ENCODE peak calls at places on chromosomes 6 and 20, in ten cellular contexts. One of them, this sample, is unnamed.

GRCh38 chr6:163531122-163531521 is 116.6 kb downstream of the QKI start:
- DNase-seq in left ventricle myocardium superior: no peak
- DNase-seq in CD4-positive, alpha-beta memory T cell: no peak
- DNase-seq in IMR-90: no peak
- DNase-seq in CD4-positive, alpha-beta T cell: no peak
- DNase-seq in MCF 10A: no peak
- DNase-seq in foreskin melanocyte: no peak
- DNase-seq in upper lobe of right lung: no peak
- DNase-seq in hepatocyte: no peak
- DNase-seq in heart right ventricle: no peak
- DNase-seq in this sample: no peak

GRCh38 chr20:15702161-15702560 is 871.1 kb downstream of the KIF16B start:
- DNase-seq in CD4-positive, alpha-beta memory T cell: no peak
- DNase-seq in IMR-90: peak; percentile 56
- DNase-seq in left ventricle myocardium superior: no peak
- DNase-seq in CD4-positive, alpha-beta T cell: no peak
- DNase-seq in heart right ventricle: no peak
- DNase-seq in MCF 10A: no peak
- DNase-seq in hepatocyte: no peak
- DNase-seq in foreskin melanocyte: no peak
- DNase-seq in upper lobe of right lung: no peak
- DNase-seq in this sample: no peak

GRCh38 chr20:54044156-54044555 is 26.2 kb downstream of the BCAS1 start:
- DNase-seq in foreskin melanocyte: peak; percentile 70
- DNase-seq in hepatocyte: peak; percentile 28
- DNase-seq in CD4-positive, alpha-beta memory T cell: no peak
- DNase-seq in heart right ventricle: no peak
- DNase-seq in upper lobe of right lung: no peak
- DNase-seq in IMR-90: peak; percentile 51
- DNase-seq in left ventricle myocardium superior: no peak
- DNase-seq in CD4-positive, alpha-beta T cell: no peak
- DNase-seq in MCF 10A: peak; percentile 49
- DNase-seq in this sample: no peak

GRCh38 chr20:43691928-43692524 is 25.1 kb downstream of the MYBL2 start:
- DNase-seq in MCF 10A: peak; percentile 65
- DNase-seq in IMR-90: peak; percentile 18
- DNase-seq in CD4-positive, alpha-beta memory T cell: peak; percentile 12
- DNase-seq in heart right ventricle: no peak
- DNase-seq in left ventricle myocardium superior: no peak
- DNase-seq in CD4-positive, alpha-beta T cell: peak; percentile 27
- DNase-seq in foreskin melanocyte: peak; percentile 12
- DNase-seq in upper lobe of right lung: no peak
- DNase-seq in hepatocyte: peak; percentile 71
- DNase-seq in this sample: peak; percentile 81

GRCh38 chr20:4056880-4057279 is 41.5 kb upstream of the RNF24 start:
- DNase-seq in foreskin melanocyte: no peak
- DNase-seq in MCF 10A: no peak
- DNase-seq in left ventricle myocardium superior: no peak
- DNase-seq in hepatocyte: no peak
- DNase-seq in heart right ventricle: no peak
- DNase-seq in upper lobe of right lung: no peak
- DNase-seq in CD4-positive, alpha-beta T cell: no peak
- DNase-seq in IMR-90: no peak
- DNase-seq in CD4-positive, alpha-beta memory T cell: no peak
- DNase-seq in this sample: no peak

GRCh38 chr20:24468401-24469115 is 871 bp upstream of the SYNDIG1 start:
- DNase-seq in MCF 10A: no peak
- DNase-seq in IMR-90: no peak
- DNase-seq in left ventricle myocardium superior: no peak
- DNase-seq in upper lobe of right lung: no peak
- DNase-seq in CD4-positive, alpha-beta T cell: no peak
- DNase-seq in heart right ventricle: no peak
- DNase-seq in CD4-positive, alpha-beta memory T cell: no peak
- DNase-seq in hepatocyte: no peak
- DNase-seq in foreskin melanocyte: no peak
- DNase-seq in this sample: no peak

GRCh38 chr6:136969433-136969832 is 47.3 kb downstream of the SLC35D3 start:
- DNase-seq in MCF 10A: peak; percentile 77
- DNase-seq in CD4-positive, alpha-beta memory T cell: no peak
- DNase-seq in upper lobe of right lung: no peak
- DNase-seq in hepatocyte: peak; percentile 53
- DNase-seq in heart right ventricle: no peak
- DNase-seq in foreskin melanocyte: no peak
- DNase-seq in CD4-positive, alpha-beta T cell: no peak
- DNase-seq in left ventricle myocardium superior: peak; percentile 46
- DNase-seq in IMR-90: no peak
- DNase-seq in this sample: no peak

GRCh38 chr6:45946352-45946751 is 69.3 kb downstream of the CLIC5 start:
- DNase-seq in IMR-90: peak; percentile 72
- DNase-seq in upper lobe of right lung: no peak
- DNase-seq in hepatocyte: peak; percentile 74
- DNase-seq in foreskin melanocyte: no peak
- DNase-seq in MCF 10A: no peak
- DNase-seq in heart right ventricle: no peak
- DNase-seq in CD4-positive, alpha-beta T cell: no peak
- DNase-seq in left ventricle myocardium superior: peak; percentile 44
- DNase-seq in CD4-positive, alpha-beta memory T cell: no peak
- DNase-seq in this sample: peak; percentile 43

GRCh38 chr6:40406175-40406574 is 181.0 kb downstream of the LRFN2 start:
- DNase-seq in foreskin melanocyte: no peak
- DNase-seq in CD4-positive, alpha-beta T cell: no peak
- DNase-seq in hepatocyte: no peak
- DNase-seq in upper lobe of right lung: no peak
- DNase-seq in MCF 10A: no peak
- DNase-seq in heart right ventricle: no peak
- DNase-seq in IMR-90: no peak
- DNase-seq in CD4-positive, alpha-beta memory T cell: no peak
- DNase-seq in left ventricle myocardium superior: no peak
- DNase-seq in this sample: no peak

GRCh38 chr6:80143312-80143960 is 37.0 kb downstream of the BCKDHB start:
- DNase-seq in CD4-positive, alpha-beta memory T cell: no peak
- DNase-seq in upper lobe of right lung: no peak
- DNase-seq in MCF 10A: peak; percentile 98
- DNase-seq in left ventricle myocardium superior: peak; percentile 35
- DNase-seq in heart right ventricle: peak; percentile 17
- DNase-seq in IMR-90: peak; percentile 85
- DNase-seq in foreskin melanocyte: peak; percentile 87
- DNase-seq in hepatocyte: peak; percentile 46
- DNase-seq in CD4-positive, alpha-beta T cell: no peak
- DNase-seq in this sample: no peak

GRCh38 chr20:37395921-37396519 is 50.1 kb downstream of the SRC start:
- DNase-seq in hepatocyte: peak; percentile 64
- DNase-seq in left ventricle myocardium superior: peak; percentile 67
- DNase-seq in MCF 10A: no peak
- DNase-seq in foreskin melanocyte: no peak
- DNase-seq in CD4-positive, alpha-beta memory T cell: no peak
- DNase-seq in upper lobe of right lung: no peak
- DNase-seq in CD4-positive, alpha-beta T cell: no peak
- DNase-seq in heart right ventricle: peak; percentile 44
- DNase-seq in IMR-90: no peak
- DNase-seq in this sample: peak; percentile 93

GRCh38 chr6:74284266-74284665 is 588.3 kb downstream of the CD109 start:
- DNase-seq in upper lobe of right lung: no peak
- DNase-seq in left ventricle myocardium superior: no peak
- DNase-seq in IMR-90: peak; percentile 68
- DNase-seq in foreskin melanocyte: no peak
- DNase-seq in CD4-positive, alpha-beta memory T cell: no peak
- DNase-seq in CD4-positive, alpha-beta T cell: no peak
- DNase-seq in hepatocyte: no peak
- DNase-seq in MCF 10A: no peak
- DNase-seq in heart right ventricle: no peak
- DNase-seq in this sample: no peak

GRCh38 chr20:3080939-3081388 is 3.6 kb downstream of the AVP start:
- DNase-seq in CD4-positive, alpha-beta T cell: no peak
- DNase-seq in upper lobe of right lung: no peak
- DNase-seq in hepatocyte: no peak
- DNase-seq in left ventricle myocardium superior: peak; percentile 86
- DNase-seq in MCF 10A: peak; percentile 33
- DNase-seq in CD4-positive, alpha-beta memory T cell: no peak
- DNase-seq in foreskin melanocyte: no peak
- DNase-seq in heart right ventricle: peak; percentile 82
- DNase-seq in IMR-90: peak; percentile 18
- DNase-seq in this sample: no peak

GRCh38 chr6:167993169-167993568 is 4.3 kb upstream of the KIF25 start:
- DNase-seq in CD4-positive, alpha-beta T cell: no peak
- DNase-seq in foreskin melanocyte: no peak
- DNase-seq in CD4-positive, alpha-beta memory T cell: no peak
- DNase-seq in MCF 10A: no peak
- DNase-seq in left ventricle myocardium superior: peak; percentile 63
- DNase-seq in hepatocyte: no peak
- DNase-seq in IMR-90: no peak
- DNase-seq in upper lobe of right lung: peak; percentile 60
- DNase-seq in heart right ventricle: peak; percentile 69
- DNase-seq in this sample: no peak

GRCh38 chr20:34574861-34575260 is 16.3 kb downstream of the MAP1LC3A start:
- DNase-seq in CD4-positive, alpha-beta T cell: no peak
- DNase-seq in MCF 10A: no peak
- DNase-seq in IMR-90: no peak
- DNase-seq in upper lobe of right lung: no peak
- DNase-seq in foreskin melanocyte: no peak
- DNase-seq in left ventricle myocardium superior: no peak
- DNase-seq in hepatocyte: no peak
- DNase-seq in heart right ventricle: no peak
- DNase-seq in CD4-positive, alpha-beta memory T cell: no peak
- DNase-seq in this sample: no peak

This sample was measured in H7.